ENCODE peak calls at places on chromosomes 5 and 9, in seven cellular contexts. C is CD4-positive, alpha-beta memory T cell; F is IMR-90; M is naive thymus-derived CD4-positive, alpha-beta T cell; B is sigmoid colon; E is CD8-positive, alpha-beta T cell; N is tibial artery. D is an unnamed sample.

GRCh38 chr5:35745193-35745592 is 111.5 kb upstream of the IL7R start:
- DNase-seq in B (no peak), C (no peak), M (no peak), E (no peak), F (no peak), N (no peak), D (no peak)

GRCh38 chr9:133037775-133038174 is 7.0 kb downstream of the GTF3C5 start:
- DNase-seq in M (no peak), F (no peak), E (no peak), B (no peak), N (no peak), C (no peak), D (no peak)

GRCh38 chr5:16554110-16554509 is 62.7 kb downstream of the RETREG1 start:
- DNase-seq in N (no peak), F (no peak), M (no peak), E (no peak), B (no peak), C (no peak), D (no peak)

GRCh38 chr9:95116002-95116819 is 201.3 kb downstream of the FANCC start:
- DNase-seq in E (no peak), F (no peak), C (no peak), M (no peak), B (peak; percentile 73), N (peak; percentile 51), D (no peak)

GRCh38 chr9:72597606-72598005 is 76.2 kb downstream of the TMC1 start:
- DNase-seq in E (no peak), M (no peak), B (no peak), C (no peak), F (no peak), N (no peak), D (no peak)

GRCh38 chr5:66436721-66437120 is 159.5 kb upstream of the MAST4 start:
- DNase-seq in N (no peak), C (no peak), M (no peak), F (no peak), E (no peak), B (no peak), D (no peak)

GRCh38 chr5:128644863-128645262 is 106.8 kb upstream of the FBN2 start:
- DNase-seq in C (no peak), N (no peak), E (no peak), B (no peak), F (peak; percentile 96), M (no peak), D (no peak)

GRCh38 chr5:136132087-136132486 is 558 bp upstream of the SMAD5 start:
- DNase-seq in C (no peak), E (peak; percentile 50), F (no peak), M (no peak), B (peak; percentile 67), N (peak; percentile 65), D (peak; percentile 31)

GRCh38 chr5:118628672-118629354 is 359.5 kb downstream of the DTWD2 start:
- DNase-seq in C (no peak), M (no peak), N (no peak), E (no peak), B (no peak), F (no peak), D (peak; percentile 58)

GRCh38 chr9:95491543-95492330 is 25.0 kb downstream of the PTCH1 start:
- DNase-seq in N (no peak), M (no peak), F (no peak), B (no peak), E (no peak), C (no peak), D (no peak)

GRCh38 chr9:115640887-115641286 is 512.7 kb upstream of the PAPPA start:
- DNase-seq in C (no peak), N (no peak), F (peak; percentile 87), E (no peak), M (no peak), B (no peak), D (no peak)

GRCh38 chr5:14728109-14728938 is 63.8 kb downstream of the OTULIN start:
- DNase-seq in F (no peak), M (no peak), E (no peak), B (no peak), C (no peak), N (no peak), D (peak; percentile 64)

DNA sequence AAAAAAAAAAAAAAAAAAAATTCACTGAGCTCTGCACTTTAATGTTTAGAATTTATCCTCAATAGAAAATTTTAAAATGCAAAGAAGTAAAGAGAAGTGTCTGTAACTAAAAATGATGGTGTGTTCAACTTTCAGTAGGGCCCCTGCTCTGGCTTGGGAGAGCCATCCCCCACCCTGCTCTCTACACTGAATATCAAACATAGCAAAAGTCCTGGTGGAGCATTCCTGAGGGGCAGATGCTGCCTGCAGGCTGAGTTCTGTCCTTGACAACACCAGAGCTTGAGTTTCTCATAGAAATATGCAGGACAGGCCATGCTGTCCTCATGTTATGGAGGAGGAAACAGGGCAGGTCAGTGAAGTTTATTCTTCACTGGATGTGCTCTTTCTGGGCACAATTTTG is 7.1 kb upstream of the SEMA4D start:
- DNase-seq in E (no peak), F (no peak), C (no peak), M (no peak), B (no peak), N (no peak), D (no peak)
- H3K4me1 ChIP-seq in E (peaks cover 78% of the 10 kb centered on the region), F (no peaks in the 10 kb centered on the region), C (peaks cover 66% of the 10 kb centered on the region), M (peaks cover 73% of the 10 kb centered on the region), B (no peaks in the 10 kb centered on the region), N (no peaks in the 10 kb centered on the region), D (peaks cover 28% of the 10 kb centered on the region)

GRCh38 chr9:32978051-32978450 is 23.4 kb downstream of the APTX start:
- DNase-seq in F (no peak), C (no peak), B (no peak), N (no peak), E (no peak), M (no peak), D (no peak)
- H3K4me1 ChIP-seq in F (peaks cover 4% of the 10 kb centered on the region), C (no peaks in the 10 kb centered on the region), B (no peaks in the 10 kb centered on the region), N (no peaks in the 10 kb centered on the region), E (no peaks in the 10 kb centered on the region), M (no peaks in the 10 kb centered on the region), D (no peaks in the 10 kb centered on the region)

GRCh38 chr5:161414896-161415295 is 131.6 kb downstream of the GABRB2 start:
- DNase-seq in B (no peak), N (no peak), C (no peak), F (no peak), E (no peak), M (no peak), D (no peak)
- H3K4me1 ChIP-seq in B (no peaks in the 10 kb centered on the region), N (no peaks in the 10 kb centered on the region), C (no peaks in the 10 kb centered on the region), F (no peaks in the 10 kb centered on the region), E (no peaks in the 10 kb centered on the region), M (no peaks in the 10 kb centered on the region), D (peaks cover under 1% of the 10 kb centered on the region)

DNA sequence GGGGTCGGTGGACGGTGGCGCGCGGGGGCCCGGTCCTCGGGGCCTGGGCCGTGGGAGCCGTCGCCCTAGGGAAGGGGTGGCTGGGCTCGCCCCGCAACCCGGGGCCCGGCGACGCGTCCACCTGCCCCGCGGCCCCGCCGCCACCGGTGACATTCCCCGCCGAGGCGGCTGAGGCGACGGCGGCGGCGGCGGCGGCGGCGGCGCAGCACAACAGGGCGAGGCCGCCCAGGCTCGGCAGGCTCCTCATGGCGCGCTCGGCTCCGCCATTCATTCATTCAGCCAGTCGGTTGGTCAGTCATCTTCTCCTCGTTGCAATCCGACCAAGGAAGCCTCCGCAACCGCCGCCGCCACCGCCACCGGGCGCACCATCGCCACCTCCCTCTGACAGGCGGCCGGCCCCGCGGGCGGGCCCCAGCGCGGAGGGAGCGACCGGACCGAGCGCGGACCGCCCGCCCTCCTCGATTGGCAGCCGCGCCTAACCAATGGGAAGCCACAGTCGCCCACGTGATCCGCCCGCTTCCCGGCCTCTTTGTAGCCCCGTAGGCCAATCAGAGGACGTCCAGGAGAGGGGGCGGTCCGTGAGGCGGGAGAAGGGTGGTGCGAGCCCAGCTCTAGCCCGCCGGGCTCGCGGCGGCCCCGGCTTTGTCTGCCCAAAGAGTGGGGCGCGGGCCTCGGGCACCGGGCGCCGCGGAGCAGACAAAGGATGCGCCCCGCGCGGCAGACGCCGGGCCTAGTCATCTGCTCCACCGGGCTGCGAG is at the start of gene MEGF9:
- DNase-seq in M (peak; percentile 96), B (peak; percentile 99), F (peak; percentile 97), E (peak; percentile 96), N (peak; percentile 99), C (peak; percentile 98), D (peak; percentile 99)
- H3K4me1 ChIP-seq in M (peaks cover 22% of the 10 kb centered on the region), B (no peaks in the 10 kb centered on the region), F (peaks cover 10% of the 10 kb centered on the region), E (peaks cover 38% of the 10 kb centered on the region), N (no peaks in the 10 kb centered on the region), C (peaks cover 51% of the 10 kb centered on the region), D (peaks cover 49% of the 10 kb centered on the region)

GRCh38 chr5:131795128-131795719 is 1.6 kb downstream of the FNIP1 start:
- DNase-seq in F (no peak), M (no peak), C (no peak), B (no peak), E (no peak), N (no peak), D (no peak)

GRCh38 chr5:131796793-131797693 is at the start of gene FNIP1:
- DNase-seq in M (peak; percentile 97), F (peak; percentile 93), B (peak; percentile 100), N (peak; percentile 100), C (peak; percentile 98), E (peak; percentile 98), D (peak; percentile 100)

GRCh38 chr5:131792900-131793299 is 3.9 kb downstream of the FNIP1 start:
- DNase-seq in B (no peak), C (no peak), N (no peak), E (no peak), M (no peak), F (no peak), D (no peak)

GRCh38 chr5:131794596-131794995 is 2.2 kb downstream of the FNIP1 start:
- DNase-seq in C (no peak), E (no peak), N (no peak), B (no peak), M (no peak), F (no peak), D (no peak)

GRCh38 chr5:131795879-131796792 is 681 bp downstream of the FNIP1 start:
- DNase-seq in B (peak; percentile 91), C (peak; percentile 59), F (peak; percentile 51), N (peak; percentile 92), M (no peak), E (no peak), D (peak; percentile 82)
- H3K4me1 ChIP-seq in B (no peaks in the 10 kb centered on the region), C (peaks cover 49% of the 10 kb centered on the region), F (peaks cover 2% of the 10 kb centered on the region), N (no peaks in the 10 kb centered on the region), M (no peaks in the 10 kb centered on the region), E (peaks cover 25% of the 10 kb centered on the region), D (peaks cover 44% of the 10 kb centered on the region)

GRCh38 chr5:57663466-57663865 is 180.9 kb upstream of the ACTBL2 start:
- DNase-seq in N (no peak), F (no peak), E (no peak), M (no peak), C (no peak), B (no peak), D (no peak)

GRCh38 chr5:57662991-57663390 is 180.4 kb upstream of the ACTBL2 start:
- DNase-seq in M (no peak), E (no peak), B (no peak), F (peak; percentile 22), C (no peak), N (no peak), D (no peak)

GRCh38 chr5:57666582-57666981 is 184.0 kb upstream of the ACTBL2 start:
- DNase-seq in N (no peak), C (no peak), B (no peak), F (peak; percentile 15), E (no peak), M (no peak), D (no peak)

GRCh38 chr5:57665146-57665936 is 182.7 kb upstream of the ACTBL2 start:
- DNase-seq in F (peak; percentile 17), E (no peak), N (no peak), M (no peak), B (no peak), C (no peak), D (no peak)

GRCh38 chr5:57664700-57665099 is 182.1 kb upstream of the ACTBL2 start:
- DNase-seq in C (no peak), B (no peak), F (no peak), E (no peak), M (no peak), N (no peak), D (no peak)
- H3K4me1 ChIP-seq in C (no peaks in the 10 kb centered on the region), B (no peaks in the 10 kb centered on the region), F (peaks cover 1% of the 10 kb centered on the region), E (no peaks in the 10 kb centered on the region), M (no peaks in the 10 kb centered on the region), N (no peaks in the 10 kb centered on the region), D (peaks cover 6% of the 10 kb centered on the region)

D was measured in adrenal gland.